ENCODE peak calls at places on chromosomes 13 and 19, in ten cellular contexts. X is heart right ventricle; R is CD8-positive, alpha-beta memory T cell; N is kidney; Q is uterus; B is cardiac muscle cell; J is neuronal stem cell; T is GM23248; W is hepatocyte; Y is transverse colon. H is an unnamed sample.

GRCh38 chr19:53037101-53038097 is 7.1 kb upstream of the ERVV-2 start:
- DNase-seq in R (no peak), W (peak; percentile 30), T (peak; percentile 87), B (peak; percentile 73), X (peak; percentile 38), N (peak; percentile 80), Q (no peak), J (no peak), Y (no peak), H (no peak)

GRCh38 chr19:12222980-12223630 is 60.2 kb downstream of the ZNF136 start:
- DNase-seq in Q (no peak), J (no peak), T (no peak), N (no peak), B (no peak), X (no peak), Y (no peak), R (no peak), W (no peak), H (no peak)

GRCh38 chr19:44875666-44876418 is 15.2 kb upstream of the TOMM40 start:
- DNase-seq in Q (no peak), W (no peak), R (no peak), Y (peak; percentile 64), J (no peak), B (no peak), X (no peak), N (no peak), T (no peak), H (no peak)

GRCh38 chr19:52896431-52897148 is 845 bp downstream of the ZNF320 start:
- DNase-seq in N (peak; percentile 79), W (peak; percentile 66), Q (peak; percentile 34), B (peak; percentile 39), J (peak; percentile 2), Y (peak; percentile 73), X (peak; percentile 23), R (no peak), T (peak; percentile 65), H (peak; percentile 52)

GRCh38 chr19:31257025-31257424 is 92.2 kb downstream of the TSHZ3 start:
- DNase-seq in T (no peak), W (no peak), R (no peak), Q (no peak), N (no peak), X (no peak), B (no peak), Y (no peak), J (no peak), H (no peak)

GRCh38 chr19:22617614-22618325 is 16.4 kb upstream of the ZNF492 start:
- DNase-seq in N (no peak), T (no peak), B (no peak), Y (no peak), R (no peak), Q (peak; percentile 59), J (no peak), W (no peak), X (peak; percentile 58), H (no peak)

GRCh38 chr19:42287826-42288107 is 14.2 kb upstream of the PRR19 start:
- DNase-seq in X (no peak), W (no peak), B (no peak), Y (no peak), N (no peak), T (no peak), J (no peak), R (no peak), Q (no peak), H (no peak)

GRCh38 chr13:33016414-33017409 is at the start of gene KL:
- DNase-seq in R (no peak), Q (peak; percentile 25), Y (peak; percentile 20), N (peak; percentile 86), T (peak; percentile 34), B (peak; percentile 51), W (peak; percentile 37), X (peak; percentile 49), J (no peak), H (peak; percentile 51)

GRCh38 chr13:49629196-49629938 is 1.1 kb downstream of the ARL11 start:
- DNase-seq in J (no peak), T (no peak), Y (no peak), N (no peak), R (no peak), X (no peak), W (no peak), B (no peak), Q (no peak), H (no peak)

GRCh38 chr19:52638601-52639000 is 446 bp upstream of the ZNF83 start:
- DNase-seq in Q (no peak), R (no peak), W (peak; percentile 43), B (no peak), T (peak; percentile 79), X (peak; percentile 17), N (peak; percentile 82), Y (peak; percentile 16), J (no peak), H (peak; percentile 63)

GRCh38 chr19:18349524-18350128 is 9.2 kb downstream of the PGPEP1 start:
- DNase-seq in Y (peak; percentile 63), B (peak; percentile 43), Q (peak; percentile 58), T (peak; percentile 82), W (peak; percentile 71), X (peak; percentile 48), N (peak; percentile 84), J (no peak), R (no peak), H (peak; percentile 51)

GRCh38 chr19:19486343-19487076 is 28.8 kb downstream of the TSSK6 start:
- DNase-seq in T (no peak), W (no peak), Y (no peak), J (no peak), Q (no peak), R (no peak), N (peak; percentile 65), X (no peak), B (no peak), H (no peak)

GRCh38 chr19:10228925-10229324 is 2.2 kb downstream of the S1PR2 start:
- DNase-seq in T (peak; percentile 70), R (no peak), B (peak; percentile 44), X (no peak), N (no peak), Y (no peak), J (no peak), Q (no peak), W (peak; percentile 48), H (peak; percentile 80)

DNA sequence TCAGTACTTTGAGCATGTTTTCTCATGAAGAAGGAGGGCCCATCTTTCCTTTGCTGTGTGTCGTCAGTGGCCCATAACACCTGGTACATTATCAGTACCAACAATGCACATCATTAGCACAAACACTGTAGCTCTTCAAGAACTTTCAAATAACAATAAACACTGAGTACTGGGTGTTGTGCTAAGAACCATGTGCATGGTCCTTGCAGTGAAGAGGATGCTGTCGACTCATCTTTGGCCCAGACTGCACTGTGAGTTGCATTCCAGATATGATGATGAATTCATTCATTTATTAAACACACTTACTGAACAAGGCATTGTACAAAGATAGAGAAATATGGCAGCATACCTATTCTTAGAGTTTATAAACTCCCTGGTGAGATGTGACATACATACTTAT is 55.8 kb downstream of the FLT3 start:
- DNase-seq in R (no peak), Y (no peak), J (no peak), Q (no peak), T (peak; percentile 69), X (no peak), B (no peak), W (no peak), N (no peak), H (no peak)
- H3K4me1 ChIP-seq in R (no peaks in the 10 kb centered on the region), Y (no peaks in the 10 kb centered on the region), J (peaks cover 5% of the 10 kb centered on the region), Q (no peaks in the 10 kb centered on the region), T (peaks cover 17% of the 10 kb centered on the region), X (no peaks in the 10 kb centered on the region), B (no peaks in the 10 kb centered on the region), W (no peaks in the 10 kb centered on the region), N (no peaks in the 10 kb centered on the region), H (no peaks in the 10 kb centered on the region)

GRCh38 chr13:97307544-97307881 is 85.4 kb downstream of the MBNL2 start:
- DNase-seq in N (no peak), R (no peak), W (no peak), J (no peak), X (no peak), T (peak; percentile 84), Q (no peak), Y (no peak), B (no peak), H (no peak)
- H3K4me1 ChIP-seq in N (peaks cover 30% of the 10 kb centered on the region), R (peaks cover under 1% of the 10 kb centered on the region), W (peaks cover 28% of the 10 kb centered on the region), J (peaks cover 15% of the 10 kb centered on the region), X (peaks cover 10% of the 10 kb centered on the region), T (peaks cover 26% of the 10 kb centered on the region), Q (peaks cover 14% of the 10 kb centered on the region), Y (peaks cover 35% of the 10 kb centered on the region), B (peaks cover 19% of the 10 kb centered on the region), H (peaks cover 5% of the 10 kb centered on the region)

GRCh38 chr13:114061047-114061446 is 71.4 kb downstream of the RASA3 start:
- DNase-seq in T (no peak), Y (no peak), W (no peak), B (no peak), X (no peak), R (no peak), J (no peak), N (no peak), Q (no peak), H (no peak)
- H3K4me1 ChIP-seq in T (peaks cover 31% of the 10 kb centered on the region), Y (peaks cover 68% of the 10 kb centered on the region), W (peaks cover 21% of the 10 kb centered on the region), B (peaks cover 16% of the 10 kb centered on the region), X (peaks cover 18% of the 10 kb centered on the region), R (peaks cover 47% of the 10 kb centered on the region), J (peaks cover 31% of the 10 kb centered on the region), N (peaks cover 3% of the 10 kb centered on the region), Q (peaks cover 7% of the 10 kb centered on the region), H (peaks cover 9% of the 10 kb centered on the region)

GRCh38 chr19:1399745-1400144 is 1.6 kb downstream of the GAMT start:
- DNase-seq in T (no peak), R (no peak), X (no peak), Y (no peak), B (no peak), Q (no peak), J (no peak), N (peak; percentile 74), W (no peak), H (no peak)
- H3K4me1 ChIP-seq in T (peaks cover 7% of the 10 kb centered on the region), R (peaks cover 23% of the 10 kb centered on the region), X (peaks cover 21% of the 10 kb centered on the region), Y (peaks cover 34% of the 10 kb centered on the region), B (peaks cover 5% of the 10 kb centered on the region), Q (no peaks in the 10 kb centered on the region), J (peaks cover 3% of the 10 kb centered on the region), N (no peaks in the 10 kb centered on the region), W (peaks cover 13% of the 10 kb centered on the region), H (no peaks in the 10 kb centered on the region)

DNA sequence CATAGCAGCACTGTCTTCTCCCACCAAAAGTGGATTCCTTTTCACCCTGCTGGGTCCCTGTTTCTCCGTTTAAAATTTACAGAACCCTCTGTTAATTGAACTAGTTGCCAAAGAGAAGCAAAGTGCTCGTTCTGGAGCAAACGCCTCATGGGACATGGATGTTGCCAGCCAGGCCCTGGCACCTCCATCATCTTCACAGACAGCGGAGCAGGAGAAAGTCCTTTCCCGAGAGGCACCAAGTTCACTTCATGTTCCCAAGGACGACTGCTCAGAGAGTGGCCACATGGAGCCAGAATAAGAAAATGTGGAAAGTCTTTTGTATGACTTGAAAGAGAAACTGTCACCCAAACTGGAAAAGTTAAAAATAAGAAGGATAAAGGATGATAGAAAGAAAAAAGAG is 151.5 kb downstream of the SOX1 start:
- DNase-seq in W (no peak), J (no peak), Q (no peak), T (no peak), B (no peak), X (no peak), N (no peak), R (no peak), Y (no peak), H (no peak)
- H3K4me1 ChIP-seq in W (no peaks in the 10 kb centered on the region), J (peaks cover 17% of the 10 kb centered on the region), Q (no peaks in the 10 kb centered on the region), T (no peaks in the 10 kb centered on the region), B (no peaks in the 10 kb centered on the region), X (no peaks in the 10 kb centered on the region), N (no peaks in the 10 kb centered on the region), R (no peaks in the 10 kb centered on the region), Y (no peaks in the 10 kb centered on the region), H (no peaks in the 10 kb centered on the region)

H was measured in mesendoderm.